ENCODE peak calls at places on chromosome 10, in four cellular contexts. One of them, this sample, is unnamed.

GRCh38 chr10:13717936-13718772 is 131.4 kb downstream of the PRPF18 start:
- DNase-seq in HepG2: peak; percentile 7
- DNase-seq in K562: no peak
- DNase-seq in H1: no peak
- DNase-seq in this sample: no peak

GRCh38 chr10:79387974-79388850 is 40.9 kb downstream of the PPIF start:
- DNase-seq in HepG2: no peak
- DNase-seq in K562: peak; percentile 56
- DNase-seq in H1: no peak
- DNase-seq in this sample: no peak

GRCh38 chr10:102781089-102781920 is 37.6 kb downstream of the WBP1L start:
- DNase-seq in HepG2: no peak
- DNase-seq in K562: no peak
- DNase-seq in H1: no peak
- DNase-seq in this sample: peak; percentile 54

GRCh38 chr10:2077231-2077630 is 339.9 kb upstream of the ADARB2 start:
- DNase-seq in HepG2: no peak
- DNase-seq in K562: no peak
- DNase-seq in H1: no peak
- DNase-seq in this sample: no peak

GRCh38 chr10:88243847-88244730 is 339.0 kb downstream of the RNLS start:
- DNase-seq in HepG2: no peak
- DNase-seq in K562: no peak
- DNase-seq in H1: no peak
- DNase-seq in this sample: peak; percentile 90

GRCh38 chr10:22427101-22427500 is 81.8 kb downstream of the SPAG6 start:
- DNase-seq in HepG2: no peak
- DNase-seq in K562: peak; percentile 24
- DNase-seq in H1: no peak
- DNase-seq in this sample: peak; percentile 22

GRCh38 chr10:62116896-62117295 is 151.7 kb downstream of the RTKN2 start:
- DNase-seq in HepG2: no peak
- DNase-seq in K562: no peak
- DNase-seq in H1: no peak
- DNase-seq in this sample: no peak

GRCh38 chr10:58017719-58018367 is 249.9 kb downstream of the IPMK start:
- DNase-seq in HepG2: no peak
- DNase-seq in K562: no peak
- DNase-seq in H1: no peak
- DNase-seq in this sample: peak; percentile 4

GRCh38 chr10:60942604-60943269 is 1.2 kb downstream of the RHOBTB1 start:
- DNase-seq in HepG2: no peak
- DNase-seq in K562: peak; percentile 23
- DNase-seq in H1: no peak
- DNase-seq in this sample: peak; percentile 59

GRCh38 chr10:43037942-43038782 is 38.7 kb upstream of the RET start:
- DNase-seq in HepG2: no peak
- DNase-seq in K562: no peak
- DNase-seq in H1: no peak
- DNase-seq in this sample: no peak

GRCh38 chr10:55242544-55242943 is 441.5 kb upstream of the PCDH15 start:
- DNase-seq in HepG2: no peak
- DNase-seq in K562: no peak
- DNase-seq in H1: no peak
- DNase-seq in this sample: no peak

GRCh38 chr10:17836917-17837316 is 27.8 kb downstream of the MRC1 start:
- DNase-seq in HepG2: peak; percentile 5
- DNase-seq in K562: no peak
- DNase-seq in H1: peak; percentile 15
- DNase-seq in this sample: peak; percentile 87

GRCh38 chr10:110209926-110210662 is 2.7 kb downstream of the MXI1 start:
- DNase-seq in HepG2: no peak
- DNase-seq in K562: peak; percentile 45
- DNase-seq in H1: no peak
- DNase-seq in this sample: peak; percentile 46

GRCh38 chr10:71837085-71837827 is 13.8 kb downstream of the PSAP start:
- DNase-seq in HepG2: peak; percentile 57
- DNase-seq in K562: no peak
- DNase-seq in H1: no peak
- DNase-seq in this sample: no peak

GRCh38 chr10:71074176-71074755 is 138.1 kb upstream of the UNC5B start:
- DNase-seq in HepG2: no peak
- DNase-seq in K562: peak; percentile 66
- DNase-seq in H1: peak; percentile 19
- DNase-seq in this sample: no peak

GRCh38 chr10:32982911-32983310 is 24.9 kb upstream of the ITGB1 start:
- DNase-seq in HepG2: no peak
- DNase-seq in K562: no peak
- DNase-seq in H1: no peak
- DNase-seq in this sample: no peak

GRCh38 chr10:113692271-113692670 is 12.6 kb downstream of the CASP7 start:
- DNase-seq in HepG2: no peak
- DNase-seq in K562: no peak
- DNase-seq in H1: no peak
- DNase-seq in this sample: no peak

GRCh38 chr10:96450514-96451207 is 63.1 kb downstream of the TLL2 start:
- DNase-seq in HepG2: no peak
- DNase-seq in K562: no peak
- DNase-seq in H1: peak; percentile 62
- DNase-seq in this sample: no peak

GRCh38 chr10:80603516-80603915 is 65.8 kb downstream of the SH2D4B start:
- DNase-seq in HepG2: no peak
- DNase-seq in K562: no peak
- DNase-seq in H1: no peak
- DNase-seq in this sample: no peak

GRCh38 chr10:22505923-22506685 is 160.8 kb downstream of the SPAG6 start:
- DNase-seq in HepG2: no peak
- DNase-seq in K562: no peak
- DNase-seq in H1: no peak
- DNase-seq in this sample: no peak

GRCh38 chr10:123443924-123444323 is 222.2 kb upstream of the GPR26 start:
- DNase-seq in HepG2: no peak
- DNase-seq in K562: no peak
- DNase-seq in H1: no peak
- DNase-seq in this sample: no peak

GRCh38 chr10:77637986-77638765 is 568 bp upstream of the KCNMA1 start:
- DNase-seq in HepG2: no peak
- DNase-seq in K562: no peak
- DNase-seq in H1: no peak
- DNase-seq in this sample: peak; percentile 25

GRCh38 chr10:79052311-79053080 is 16.3 kb upstream of the ZMIZ1 start:
- DNase-seq in HepG2: peak; percentile 52
- DNase-seq in K562: peak; percentile 66
- DNase-seq in H1: no peak
- DNase-seq in this sample: peak; percentile 34

GRCh38 chr10:128056303-128057050 is 69.7 kb downstream of the MKI67 start:
- DNase-seq in HepG2: no peak
- DNase-seq in K562: no peak
- DNase-seq in H1: no peak
- DNase-seq in this sample: no peak
- TF ChIP-seq JUN in HepG2: no peak
- TF ChIP-seq JUN in K562: no peak
- TF ChIP-seq JUN in H1: no peak
- TF ChIP-seq JUN in this sample: no peak

GRCh38 chr10:50325449-50326188 is 74.3 kb upstream of the ASAH2 start:
- DNase-seq in HepG2: no peak
- DNase-seq in K562: no peak
- DNase-seq in H1: peak; percentile 5
- DNase-seq in this sample: peak; percentile 74
- TF ChIP-seq POLR2AphosphoS5 in HepG2: no peak
- TF ChIP-seq POLR2AphosphoS5 in K562: peak; percentile 71
- TF ChIP-seq POLR2AphosphoS5 in H1: no peak
- TF ChIP-seq POLR2AphosphoS5 in this sample: no peak

GRCh38 chr10:3206516-3207157 is 34.1 kb upstream of the PITRM1 start:
- DNase-seq in HepG2: no peak
- DNase-seq in K562: peak; percentile 20
- DNase-seq in H1: no peak
- DNase-seq in this sample: no peak

GRCh38 chr10:3210251-3210650 is 37.7 kb upstream of the PITRM1 start:
- DNase-seq in HepG2: no peak
- DNase-seq in K562: no peak
- DNase-seq in H1: no peak
- DNase-seq in this sample: no peak

GRCh38 chr10:3208481-3209406 is 36.2 kb upstream of the PITRM1 start:
- DNase-seq in HepG2: no peak
- DNase-seq in K562: no peak
- DNase-seq in H1: no peak
- DNase-seq in this sample: no peak

GRCh38 chr10:3203972-3204371 is 31.4 kb upstream of the PITRM1 start:
- DNase-seq in HepG2: no peak
- DNase-seq in K562: no peak
- DNase-seq in H1: no peak
- DNase-seq in this sample: no peak

GRCh38 chr10:3207351-3207750 is 34.8 kb upstream of the PITRM1 start:
- DNase-seq in HepG2: no peak
- DNase-seq in K562: no peak
- DNase-seq in H1: no peak
- DNase-seq in this sample: no peak
- TF ChIP-seq JUN in HepG2: no peak
- TF ChIP-seq JUN in K562: no peak
- TF ChIP-seq JUN in H1: no peak
- TF ChIP-seq JUN in this sample: no peak

DNA sequence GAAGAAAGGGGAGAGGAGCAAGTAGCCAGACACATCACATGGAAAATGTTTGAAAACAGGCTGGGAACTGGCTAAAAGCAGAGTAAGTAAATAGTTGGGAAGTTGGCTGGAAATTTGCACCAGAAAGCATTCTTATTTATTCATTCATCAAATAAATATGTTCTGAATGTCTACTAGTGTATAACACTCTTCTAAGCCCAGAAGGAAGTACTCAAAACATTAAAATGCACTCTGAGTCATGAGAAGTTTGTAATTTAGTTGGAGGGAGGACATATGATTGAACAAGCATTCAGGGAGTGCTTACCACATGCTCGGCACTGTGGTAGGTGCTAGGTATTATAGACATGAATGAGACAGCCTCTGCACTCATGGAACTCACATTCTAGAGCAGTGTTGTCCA is 37.0 kb upstream of the CNNM1 start:
- DNase-seq in HepG2: no peak
- DNase-seq in K562: no peak
- DNase-seq in H1: no peak
- DNase-seq in this sample: no peak
- TF ChIP-seq POLR2AphosphoS5 in HepG2: no peak
- TF ChIP-seq POLR2AphosphoS5 in K562: no peak
- TF ChIP-seq POLR2AphosphoS5 in H1: no peak
- TF ChIP-seq POLR2AphosphoS5 in this sample: no peak

GRCh38 chr10:106576534-106576933 is 588.0 kb downstream of the SORCS1 start:
- DNase-seq in HepG2: no peak
- DNase-seq in K562: no peak
- DNase-seq in H1: no peak
- DNase-seq in this sample: no peak

GRCh38 chr10:106582291-106582690 is 582.2 kb downstream of the SORCS1 start:
- DNase-seq in HepG2: no peak
- DNase-seq in K562: no peak
- DNase-seq in H1: no peak
- DNase-seq in this sample: no peak

GRCh38 chr10:106573106-106573505 is 591.4 kb downstream of the SORCS1 start:
- DNase-seq in HepG2: no peak
- DNase-seq in K562: no peak
- DNase-seq in H1: no peak
- DNase-seq in this sample: no peak

GRCh38 chr10:106577756-106578155 is 586.8 kb downstream of the SORCS1 start:
- DNase-seq in HepG2: no peak
- DNase-seq in K562: no peak
- DNase-seq in H1: no peak
- DNase-seq in this sample: no peak

DNA sequence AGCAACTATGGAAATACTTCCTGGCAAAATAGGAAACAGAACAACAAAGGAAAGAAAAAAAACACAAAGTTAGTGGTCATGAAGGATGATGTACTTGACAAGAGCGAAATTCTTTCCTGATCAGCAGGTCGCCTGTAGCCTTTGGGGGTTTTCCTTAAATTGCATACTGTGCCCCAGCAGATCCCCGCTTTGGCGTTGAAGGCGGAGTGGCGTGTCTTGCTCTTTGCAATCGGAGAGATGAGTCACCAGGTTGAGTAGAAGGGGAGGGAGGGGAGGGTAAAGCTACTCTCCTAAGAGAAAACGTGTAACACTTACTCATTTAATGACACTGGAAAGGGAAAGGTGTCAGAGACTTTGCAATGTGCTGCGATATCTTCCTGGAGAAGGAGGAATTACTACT is 587.2 kb downstream of the SORCS1 start:
- DNase-seq in HepG2: no peak
- DNase-seq in K562: no peak
- DNase-seq in H1: peak; percentile 70
- DNase-seq in this sample: no peak
- TF ChIP-seq JUN in HepG2: no peak
- TF ChIP-seq JUN in K562: no peak
- TF ChIP-seq JUN in H1: no peak
- TF ChIP-seq JUN in this sample: no peak

GRCh38 chr10:5659702-5660528 is 6.5 kb downstream of the ASB13 start:
- DNase-seq in HepG2: peak; percentile 96
- DNase-seq in K562: no peak
- DNase-seq in H1: no peak
- DNase-seq in this sample: no peak
- TF ChIP-seq POLR2AphosphoS5 in HepG2: no peak
- TF ChIP-seq POLR2AphosphoS5 in K562: no peak
- TF ChIP-seq POLR2AphosphoS5 in H1: no peak
- TF ChIP-seq POLR2AphosphoS5 in this sample: no peak

DNA sequence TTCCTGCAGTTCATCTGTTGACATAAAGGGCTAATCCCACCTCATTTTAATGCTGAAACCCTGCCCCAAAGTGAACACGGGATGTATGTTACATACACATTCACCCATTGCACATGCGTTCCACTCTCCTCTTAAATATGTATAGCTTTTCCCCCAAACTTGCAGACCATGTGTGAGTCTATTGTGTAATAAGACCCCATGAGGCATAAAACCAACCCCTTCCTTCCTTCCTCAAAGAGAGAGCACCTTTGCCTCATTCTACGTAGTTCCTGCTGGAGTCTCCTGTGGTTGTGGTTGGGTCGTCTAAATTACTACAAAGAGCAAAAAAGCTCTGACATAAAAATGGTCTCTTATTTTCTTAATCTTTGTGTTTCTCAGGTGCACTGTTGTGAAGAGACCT is 345.7 kb upstream of the KLF6 start:
- DNase-seq in HepG2: no peak
- DNase-seq in K562: no peak
- DNase-seq in H1: no peak
- DNase-seq in this sample: peak; percentile 75
- TF ChIP-seq JUN in HepG2: no peak
- TF ChIP-seq JUN in K562: no peak
- TF ChIP-seq JUN in H1: no peak
- TF ChIP-seq JUN in this sample: peak; percentile 22

GRCh38 chr10:124744047-124744687 is at the start of gene FAM53B:
- DNase-seq in HepG2: no peak
- DNase-seq in K562: peak; percentile 81
- DNase-seq in H1: no peak
- DNase-seq in this sample: peak; percentile 62

GRCh38 chr10:124743188-124744046 is 761 bp downstream of the FAM53B start:
- DNase-seq in HepG2: no peak
- DNase-seq in K562: peak; percentile 48
- DNase-seq in H1: no peak
- DNase-seq in this sample: peak; percentile 48

GRCh38 chr10:124741922-124742417 is 2.2 kb downstream of the FAM53B start:
- DNase-seq in HepG2: no peak
- DNase-seq in K562: no peak
- DNase-seq in H1: no peak
- DNase-seq in this sample: no peak

GRCh38 chr10:124741281-124741921 is 2.8 kb downstream of the FAM53B start:
- DNase-seq in HepG2: peak; percentile 80
- DNase-seq in K562: peak; percentile 71
- DNase-seq in H1: no peak
- DNase-seq in this sample: peak; percentile 85

GRCh38 chr10:124742418-124743187 is 1.6 kb downstream of the FAM53B start:
- DNase-seq in HepG2: peak; percentile 57
- DNase-seq in K562: peak; percentile 28
- DNase-seq in H1: no peak
- DNase-seq in this sample: peak; percentile 72
- TF ChIP-seq POLR2AphosphoS5 in HepG2: no peak
- TF ChIP-seq POLR2AphosphoS5 in K562: no peak
- TF ChIP-seq POLR2AphosphoS5 in H1: no peak
- TF ChIP-seq POLR2AphosphoS5 in this sample: no peak

This sample was measured in endothelial cell of umbilical vein.